ENCODE peak calls at places on chromosomes 16 and 17, in nine cellular contexts. One of them, this sample, is unnamed.

GRCh38 chr16:46972429-46972970 is 974 bp downstream of the DNAJA2 start:
- DNase-seq in cardiac septum: no peak
- DNase-seq in activated T-cell treated with anti-CD3 and anti-CD28 coated beads for 24 hours: no peak
- DNase-seq in COR-L47: peak
- DNase-seq in HAP-1: peak
- DNase-seq in caudate nucleus: no peak
- DNase-seq in AML-193: peak
- DNase-seq in stromal cell of bone marrow: no peak
- DNase-seq in GM04504: no peak
- DNase-seq in this sample: no peak

GRCh38 chr16:57226701-57227621 is 18.1 kb upstream of the ARL2BP start:
- DNase-seq in cardiac septum: no peak
- DNase-seq in activated T-cell treated with anti-CD3 and anti-CD28 coated beads for 24 hours: no peak
- DNase-seq in COR-L47: no peak
- DNase-seq in HAP-1: no peak
- DNase-seq in caudate nucleus: no peak
- DNase-seq in AML-193: no peak
- DNase-seq in stromal cell of bone marrow: no peak
- DNase-seq in GM04504: peak
- DNase-seq in this sample: no peak

GRCh38 chr17:78873519-78874340 is 29.3 kb downstream of the CEP295NL start:
- DNase-seq in cardiac septum: no peak
- DNase-seq in activated T-cell treated with anti-CD3 and anti-CD28 coated beads for 24 hours: no peak
- DNase-seq in COR-L47: peak
- DNase-seq in HAP-1: no peak
- DNase-seq in caudate nucleus: peak
- DNase-seq in AML-193: no peak
- DNase-seq in stromal cell of bone marrow: no peak
- DNase-seq in GM04504: no peak
- DNase-seq in this sample: peak

GRCh38 chr16:3472878-3473595 is 22.3 kb downstream of the C16orf90 start:
- DNase-seq in cardiac septum: no peak
- DNase-seq in activated T-cell treated with anti-CD3 and anti-CD28 coated beads for 24 hours: no peak
- DNase-seq in COR-L47: no peak
- DNase-seq in HAP-1: no peak
- DNase-seq in caudate nucleus: no peak
- DNase-seq in AML-193: no peak
- DNase-seq in stromal cell of bone marrow: no peak
- DNase-seq in GM04504: no peak
- DNase-seq in this sample: no peak

GRCh38 chr17:50817142-50817751 is 18.1 kb upstream of the WFIKKN2 start:
- DNase-seq in cardiac septum: no peak
- DNase-seq in activated T-cell treated with anti-CD3 and anti-CD28 coated beads for 24 hours: peak
- DNase-seq in COR-L47: no peak
- DNase-seq in HAP-1: peak
- DNase-seq in caudate nucleus: no peak
- DNase-seq in AML-193: no peak
- DNase-seq in stromal cell of bone marrow: no peak
- DNase-seq in GM04504: no peak
- DNase-seq in this sample: no peak

GRCh38 chr17:60149691-60150582 is at the start of gene CA4:
- DNase-seq in cardiac septum: no peak
- DNase-seq in activated T-cell treated with anti-CD3 and anti-CD28 coated beads for 24 hours: no peak
- DNase-seq in COR-L47: peak
- DNase-seq in HAP-1: peak
- DNase-seq in caudate nucleus: no peak
- DNase-seq in AML-193: no peak
- DNase-seq in stromal cell of bone marrow: no peak
- DNase-seq in GM04504: no peak
- DNase-seq in this sample: no peak

GRCh38 chr17:12421646-12422306 is 243.9 kb upstream of the MYOCD start:
- DNase-seq in cardiac septum: no peak
- DNase-seq in activated T-cell treated with anti-CD3 and anti-CD28 coated beads for 24 hours: no peak
- DNase-seq in COR-L47: no peak
- DNase-seq in HAP-1: no peak
- DNase-seq in caudate nucleus: no peak
- DNase-seq in AML-193: no peak
- DNase-seq in stromal cell of bone marrow: no peak
- DNase-seq in GM04504: no peak
- DNase-seq in this sample: no peak

GRCh38 chr17:273994-274832 is 78.4 kb downstream of the RPH3AL start:
- DNase-seq in cardiac septum: peak
- DNase-seq in activated T-cell treated with anti-CD3 and anti-CD28 coated beads for 24 hours: no peak
- DNase-seq in COR-L47: no peak
- DNase-seq in HAP-1: no peak
- DNase-seq in caudate nucleus: no peak
- DNase-seq in AML-193: no peak
- DNase-seq in stromal cell of bone marrow: no peak
- DNase-seq in GM04504: no peak
- DNase-seq in this sample: no peak

GRCh38 chr17:74190154-74190553 is 13.3 kb upstream of the RPL38 start:
- DNase-seq in cardiac septum: no peak
- DNase-seq in activated T-cell treated with anti-CD3 and anti-CD28 coated beads for 24 hours: no peak
- DNase-seq in COR-L47: peak
- DNase-seq in HAP-1: no peak
- DNase-seq in caudate nucleus: peak
- DNase-seq in AML-193: peak
- DNase-seq in stromal cell of bone marrow: no peak
- DNase-seq in GM04504: no peak
- DNase-seq in this sample: no peak

GRCh38 chr17:45973943-45974859 is 24.8 kb upstream of the STH start:
- DNase-seq in cardiac septum: no peak
- DNase-seq in activated T-cell treated with anti-CD3 and anti-CD28 coated beads for 24 hours: no peak
- DNase-seq in COR-L47: no peak
- DNase-seq in HAP-1: no peak
- DNase-seq in caudate nucleus: no peak
- DNase-seq in AML-193: no peak
- DNase-seq in stromal cell of bone marrow: no peak
- DNase-seq in GM04504: no peak
- DNase-seq in this sample: no peak

GRCh38 chr17:12070561-12070960 is 49.9 kb downstream of the MAP2K4 start:
- DNase-seq in cardiac septum: no peak
- DNase-seq in activated T-cell treated with anti-CD3 and anti-CD28 coated beads for 24 hours: no peak
- DNase-seq in COR-L47: no peak
- DNase-seq in HAP-1: no peak
- DNase-seq in caudate nucleus: no peak
- DNase-seq in AML-193: no peak
- DNase-seq in stromal cell of bone marrow: peak
- DNase-seq in GM04504: peak
- DNase-seq in this sample: no peak

GRCh38 chr16:12079411-12079965 is 103.0 kb downstream of the SNX29 start:
- DNase-seq in cardiac septum: no peak
- DNase-seq in activated T-cell treated with anti-CD3 and anti-CD28 coated beads for 24 hours: no peak
- DNase-seq in COR-L47: no peak
- DNase-seq in HAP-1: no peak
- DNase-seq in caudate nucleus: no peak
- DNase-seq in AML-193: no peak
- DNase-seq in stromal cell of bone marrow: no peak
- DNase-seq in GM04504: no peak
- DNase-seq in this sample: no peak

GRCh38 chr17:18937981-18938691 is 13.8 kb upstream of the SLC5A10 start:
- DNase-seq in cardiac septum: no peak
- DNase-seq in activated T-cell treated with anti-CD3 and anti-CD28 coated beads for 24 hours: no peak
- DNase-seq in COR-L47: no peak
- DNase-seq in HAP-1: no peak
- DNase-seq in caudate nucleus: no peak
- DNase-seq in AML-193: no peak
- DNase-seq in stromal cell of bone marrow: no peak
- DNase-seq in GM04504: no peak
- DNase-seq in this sample: no peak

GRCh38 chr17:8053600-8053999 is 14.7 kb downstream of the ALOX15B start:
- DNase-seq in cardiac septum: no peak
- DNase-seq in activated T-cell treated with anti-CD3 and anti-CD28 coated beads for 24 hours: no peak
- DNase-seq in COR-L47: no peak
- DNase-seq in HAP-1: no peak
- DNase-seq in caudate nucleus: no peak
- DNase-seq in AML-193: no peak
- DNase-seq in stromal cell of bone marrow: no peak
- DNase-seq in GM04504: no peak
- DNase-seq in this sample: no peak

GRCh38 chr17:60600490-60601431 is 768 bp downstream of the PPM1D start:
- DNase-seq in cardiac septum: peak
- DNase-seq in activated T-cell treated with anti-CD3 and anti-CD28 coated beads for 24 hours: peak
- DNase-seq in COR-L47: peak
- DNase-seq in HAP-1: peak
- DNase-seq in caudate nucleus: peak
- DNase-seq in AML-193: peak
- DNase-seq in stromal cell of bone marrow: peak
- DNase-seq in GM04504: peak
- DNase-seq in this sample: peak

This sample was measured in retinal pigment epithelial cell.